ENCODE peak calls at places on chromosomes 7 and 10, in ten cellular contexts. One of them, this sample, is unnamed.

GRCh38 chr7:5595545-5596045 is 172.0 kb upstream of the TNRC18 start:
- DNase-seq in lung: no peak
- DNase-seq in coronary artery: no peak
- DNase-seq in RWPE1: peak
- DNase-seq in hepatocyte: peak
- DNase-seq in IMR-90: peak
- DNase-seq in mesendoderm: peak
- DNase-seq in lower lobe of right lung: no peak
- DNase-seq in OCI-LY7: no peak
- DNase-seq in esophagus squamous epithelium: no peak
- DNase-seq in this sample: peak

GRCh38 chr10:103734731-103735130 is 120.6 kb downstream of the SH3PXD2A start:
- DNase-seq in lung: no peak
- DNase-seq in coronary artery: no peak
- DNase-seq in RWPE1: no peak
- DNase-seq in hepatocyte: no peak
- DNase-seq in IMR-90: no peak
- DNase-seq in mesendoderm: no peak
- DNase-seq in lower lobe of right lung: no peak
- DNase-seq in OCI-LY7: no peak
- DNase-seq in esophagus squamous epithelium: no peak
- DNase-seq in this sample: no peak

GRCh38 chr7:158458096-158458495 is 129.5 kb downstream of the PTPRN2 start:
- DNase-seq in lung: no peak
- DNase-seq in coronary artery: no peak
- DNase-seq in RWPE1: no peak
- DNase-seq in hepatocyte: no peak
- DNase-seq in IMR-90: no peak
- DNase-seq in mesendoderm: no peak
- DNase-seq in lower lobe of right lung: no peak
- DNase-seq in OCI-LY7: no peak
- DNase-seq in esophagus squamous epithelium: no peak
- DNase-seq in this sample: no peak

GRCh38 chr7:151686826-151687225 is 167.1 kb upstream of the RHEB start:
- DNase-seq in lung: no peak
- DNase-seq in coronary artery: no peak
- DNase-seq in RWPE1: no peak
- DNase-seq in hepatocyte: no peak
- DNase-seq in IMR-90: no peak
- DNase-seq in mesendoderm: no peak
- DNase-seq in lower lobe of right lung: no peak
- DNase-seq in OCI-LY7: no peak
- DNase-seq in esophagus squamous epithelium: no peak
- DNase-seq in this sample: no peak

GRCh38 chr10:6528198-6528950 is 51.7 kb downstream of the PRKCQ start:
- DNase-seq in lung: no peak
- DNase-seq in coronary artery: no peak
- DNase-seq in RWPE1: no peak
- DNase-seq in hepatocyte: no peak
- DNase-seq in IMR-90: no peak
- DNase-seq in mesendoderm: no peak
- DNase-seq in lower lobe of right lung: no peak
- DNase-seq in OCI-LY7: no peak
- DNase-seq in esophagus squamous epithelium: no peak
- DNase-seq in this sample: no peak

GRCh38 chr7:18357691-18358090 is 137.9 kb upstream of the HDAC9 start:
- DNase-seq in lung: no peak
- DNase-seq in coronary artery: no peak
- DNase-seq in RWPE1: peak
- DNase-seq in hepatocyte: no peak
- DNase-seq in IMR-90: peak
- DNase-seq in mesendoderm: peak
- DNase-seq in lower lobe of right lung: no peak
- DNase-seq in OCI-LY7: peak
- DNase-seq in esophagus squamous epithelium: no peak
- DNase-seq in this sample: no peak

GRCh38 chr7:110962374-110962773 is 128.6 kb upstream of the LRRN3 start:
- DNase-seq in lung: no peak
- DNase-seq in coronary artery: no peak
- DNase-seq in RWPE1: no peak
- DNase-seq in hepatocyte: no peak
- DNase-seq in IMR-90: no peak
- DNase-seq in mesendoderm: no peak
- DNase-seq in lower lobe of right lung: no peak
- DNase-seq in OCI-LY7: no peak
- DNase-seq in esophagus squamous epithelium: no peak
- DNase-seq in this sample: no peak

GRCh38 chr7:138324905-138325304 is 135.2 kb upstream of the TRIM24 start:
- DNase-seq in lung: no peak
- DNase-seq in coronary artery: no peak
- DNase-seq in RWPE1: no peak
- DNase-seq in hepatocyte: no peak
- DNase-seq in IMR-90: no peak
- DNase-seq in mesendoderm: no peak
- DNase-seq in lower lobe of right lung: no peak
- DNase-seq in OCI-LY7: no peak
- DNase-seq in esophagus squamous epithelium: no peak
- DNase-seq in this sample: no peak

GRCh38 chr10:103745264-103746247 is 109.8 kb downstream of the SH3PXD2A start:
- DNase-seq in lung: no peak
- DNase-seq in coronary artery: no peak
- DNase-seq in RWPE1: peak
- DNase-seq in hepatocyte: peak
- DNase-seq in IMR-90: peak
- DNase-seq in mesendoderm: peak
- DNase-seq in lower lobe of right lung: no peak
- DNase-seq in OCI-LY7: peak
- DNase-seq in esophagus squamous epithelium: no peak
- DNase-seq in this sample: no peak

GRCh38 chr10:80411681-80412230 is 3.4 kb downstream of the PRXL2A start:
- DNase-seq in lung: no peak
- DNase-seq in coronary artery: no peak
- DNase-seq in RWPE1: no peak
- DNase-seq in hepatocyte: no peak
- DNase-seq in IMR-90: no peak
- DNase-seq in mesendoderm: no peak
- DNase-seq in lower lobe of right lung: no peak
- DNase-seq in OCI-LY7: no peak
- DNase-seq in esophagus squamous epithelium: no peak
- DNase-seq in this sample: no peak

GRCh38 chr10:8921583-8921982 is 867.1 kb downstream of the GATA3 start:
- DNase-seq in lung: no peak
- DNase-seq in coronary artery: no peak
- DNase-seq in RWPE1: no peak
- DNase-seq in hepatocyte: no peak
- DNase-seq in IMR-90: no peak
- DNase-seq in mesendoderm: no peak
- DNase-seq in lower lobe of right lung: no peak
- DNase-seq in OCI-LY7: no peak
- DNase-seq in esophagus squamous epithelium: no peak
- DNase-seq in this sample: no peak

GRCh38 chr10:95818663-95819062 is 62.7 kb downstream of the ENTPD1 start:
- DNase-seq in lung: no peak
- DNase-seq in coronary artery: no peak
- DNase-seq in RWPE1: peak
- DNase-seq in hepatocyte: no peak
- DNase-seq in IMR-90: peak
- DNase-seq in mesendoderm: peak
- DNase-seq in lower lobe of right lung: no peak
- DNase-seq in OCI-LY7: no peak
- DNase-seq in esophagus squamous epithelium: no peak
- DNase-seq in this sample: no peak

GRCh38 chr7:143205560-143206293 is 16.1 kb upstream of the TAS2R40 start:
- DNase-seq in lung: peak
- DNase-seq in coronary artery: no peak
- DNase-seq in RWPE1: no peak
- DNase-seq in hepatocyte: no peak
- DNase-seq in IMR-90: no peak
- DNase-seq in mesendoderm: no peak
- DNase-seq in lower lobe of right lung: peak
- DNase-seq in OCI-LY7: peak
- DNase-seq in esophagus squamous epithelium: no peak
- DNase-seq in this sample: no peak

GRCh38 chr7:135151162-135151932 is 3.5 kb downstream of the TMEM140 start:
- DNase-seq in lung: no peak
- DNase-seq in coronary artery: no peak
- DNase-seq in RWPE1: no peak
- DNase-seq in hepatocyte: no peak
- DNase-seq in IMR-90: no peak
- DNase-seq in mesendoderm: no peak
- DNase-seq in lower lobe of right lung: no peak
- DNase-seq in OCI-LY7: no peak
- DNase-seq in esophagus squamous epithelium: no peak
- DNase-seq in this sample: peak

GRCh38 chr7:130277763-130278643 is 11.3 kb downstream of the CPA2 start:
- DNase-seq in lung: peak
- DNase-seq in coronary artery: no peak
- DNase-seq in RWPE1: no peak
- DNase-seq in hepatocyte: peak
- DNase-seq in IMR-90: peak
- DNase-seq in mesendoderm: peak
- DNase-seq in lower lobe of right lung: no peak
- DNase-seq in OCI-LY7: no peak
- DNase-seq in esophagus squamous epithelium: no peak
- DNase-seq in this sample: peak

DNA sequence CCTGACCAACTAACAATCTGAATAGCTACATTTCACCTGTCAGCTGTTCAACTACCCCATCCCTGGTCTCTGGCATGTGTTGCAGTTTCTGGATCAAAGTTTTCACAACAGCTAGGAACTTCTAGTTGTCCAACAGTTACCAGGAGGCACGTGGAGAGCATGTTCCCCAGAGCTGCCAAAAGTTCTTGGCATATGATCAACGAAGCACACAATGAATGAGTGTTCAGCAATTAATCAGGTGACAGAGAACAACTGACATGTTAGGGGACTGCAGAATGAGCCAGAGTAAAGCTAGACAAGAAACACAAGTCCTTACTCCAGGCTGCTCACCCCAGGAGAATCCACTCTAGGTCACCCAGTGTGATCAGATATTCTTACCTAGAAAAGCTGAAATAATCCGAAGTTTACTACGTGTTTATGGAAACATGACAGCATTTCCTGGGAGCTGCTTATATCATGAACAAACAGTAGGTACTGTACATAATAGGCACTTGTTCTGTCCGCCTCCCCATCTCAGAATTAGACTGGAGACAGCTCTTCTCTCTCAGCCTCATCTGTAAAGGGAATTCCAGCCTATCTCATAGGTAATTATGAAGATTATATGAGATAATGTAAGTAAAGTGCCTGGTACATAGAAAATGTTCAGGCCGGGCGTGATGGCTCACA is 50.6 kb downstream of the ZNF438 start:
- DNase-seq in lung: peak
- DNase-seq in coronary artery: no peak
- DNase-seq in RWPE1: no peak
- DNase-seq in hepatocyte: no peak
- DNase-seq in IMR-90: peak
- DNase-seq in mesendoderm: no peak
- DNase-seq in lower lobe of right lung: no peak
- DNase-seq in OCI-LY7: no peak
- DNase-seq in esophagus squamous epithelium: no peak
- DNase-seq in this sample: no peak
- H3K27ac ChIP-seq in lung: peak
- H3K27ac ChIP-seq in coronary artery: peak
- H3K27ac ChIP-seq in RWPE1: no peak
- H3K27ac ChIP-seq in hepatocyte: no peak
- H3K27ac ChIP-seq in IMR-90: no peak
- H3K27ac ChIP-seq in mesendoderm: no peak
- H3K27ac ChIP-seq in lower lobe of right lung: no peak
- H3K27ac ChIP-seq in OCI-LY7: no peak
- H3K27ac ChIP-seq in esophagus squamous epithelium: peak
- H3K27ac ChIP-seq in this sample: no peak

GRCh38 chr7:879093-879492 is 2.7 kb downstream of the GET4 start:
- DNase-seq in lung: no peak
- DNase-seq in coronary artery: no peak
- DNase-seq in RWPE1: no peak
- DNase-seq in hepatocyte: no peak
- DNase-seq in IMR-90: no peak
- DNase-seq in mesendoderm: no peak
- DNase-seq in lower lobe of right lung: no peak
- DNase-seq in OCI-LY7: no peak
- DNase-seq in esophagus squamous epithelium: no peak
- DNase-seq in this sample: no peak
- H3K27ac ChIP-seq in lung: no peak
- H3K27ac ChIP-seq in coronary artery: no peak
- H3K27ac ChIP-seq in RWPE1: peak
- H3K27ac ChIP-seq in hepatocyte: no peak
- H3K27ac ChIP-seq in IMR-90: no peak
- H3K27ac ChIP-seq in mesendoderm: no peak
- H3K27ac ChIP-seq in lower lobe of right lung: no peak
- H3K27ac ChIP-seq in OCI-LY7: no peak
- H3K27ac ChIP-seq in esophagus squamous epithelium: no peak
- H3K27ac ChIP-seq in this sample: no peak

DNA sequence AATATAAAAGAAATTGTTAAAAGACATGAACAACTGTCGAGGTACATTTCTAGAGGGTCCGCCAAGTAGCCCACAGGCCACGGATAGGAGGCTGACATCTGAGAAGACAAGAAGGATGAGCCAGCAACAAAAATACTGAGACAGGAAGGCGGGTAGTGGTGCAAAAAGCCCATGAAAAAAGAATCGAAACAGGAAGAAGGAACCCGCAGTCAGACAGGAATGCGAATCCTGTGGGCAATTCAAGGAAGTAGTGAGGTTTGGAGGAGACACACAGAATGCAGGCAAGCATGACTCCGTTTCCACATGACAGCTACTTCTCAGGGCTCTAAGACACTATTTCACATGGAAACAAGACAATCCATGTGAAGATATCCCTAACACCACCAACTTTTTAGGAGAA is 125.2 kb downstream of the DOCK4 start:
- DNase-seq in lung: peak
- DNase-seq in coronary artery: no peak
- DNase-seq in RWPE1: no peak
- DNase-seq in hepatocyte: no peak
- DNase-seq in IMR-90: peak
- DNase-seq in mesendoderm: peak
- DNase-seq in lower lobe of right lung: no peak
- DNase-seq in OCI-LY7: peak
- DNase-seq in esophagus squamous epithelium: no peak
- DNase-seq in this sample: no peak
- H3K27ac ChIP-seq in lung: peak
- H3K27ac ChIP-seq in coronary artery: peak
- H3K27ac ChIP-seq in RWPE1: peak
- H3K27ac ChIP-seq in hepatocyte: no peak
- H3K27ac ChIP-seq in IMR-90: peak
- H3K27ac ChIP-seq in mesendoderm: no peak
- H3K27ac ChIP-seq in lower lobe of right lung: peak
- H3K27ac ChIP-seq in OCI-LY7: no peak
- H3K27ac ChIP-seq in esophagus squamous epithelium: peak
- H3K27ac ChIP-seq in this sample: no peak

DNA sequence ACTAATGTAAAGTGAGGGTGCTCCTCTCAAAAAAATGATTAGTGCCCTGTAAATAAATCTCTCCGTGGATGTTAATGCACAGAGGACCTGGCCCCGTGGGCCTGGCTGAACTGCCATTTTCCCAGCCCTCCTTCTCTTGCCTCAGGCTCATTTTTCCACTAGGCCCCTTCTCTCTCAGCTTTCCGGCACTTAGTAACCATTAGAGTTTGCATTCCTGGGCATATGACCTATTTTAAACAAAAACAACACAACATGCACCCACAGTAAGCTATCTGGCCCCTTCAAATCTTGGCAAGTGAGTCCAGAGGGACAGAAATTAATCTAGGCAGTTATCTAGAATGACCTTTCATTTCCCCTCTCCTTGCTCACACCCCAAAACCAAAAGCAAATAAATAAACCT is 11.7 kb downstream of the FBXW4 start:
- DNase-seq in lung: no peak
- DNase-seq in coronary artery: no peak
- DNase-seq in RWPE1: no peak
- DNase-seq in hepatocyte: no peak
- DNase-seq in IMR-90: peak
- DNase-seq in mesendoderm: peak
- DNase-seq in lower lobe of right lung: no peak
- DNase-seq in OCI-LY7: no peak
- DNase-seq in esophagus squamous epithelium: no peak
- DNase-seq in this sample: no peak
- H3K27ac ChIP-seq in lung: no peak
- H3K27ac ChIP-seq in coronary artery: no peak
- H3K27ac ChIP-seq in RWPE1: no peak
- H3K27ac ChIP-seq in hepatocyte: no peak
- H3K27ac ChIP-seq in IMR-90: no peak
- H3K27ac ChIP-seq in mesendoderm: no peak
- H3K27ac ChIP-seq in lower lobe of right lung: no peak
- H3K27ac ChIP-seq in OCI-LY7: no peak
- H3K27ac ChIP-seq in esophagus squamous epithelium: no peak
- H3K27ac ChIP-seq in this sample: no peak

This sample was measured in aorta.